ENCODE peak calls at places on chromosomes 7 and 10, in four cellular contexts. L, A, W and Q are unnamed samples.

GRCh38 chr10:77583527-77583926 is 54.1 kb downstream of the KCNMA1 start:
- DNase-seq in L (no peak), A (no peak), W (no peak), Q (no peak)

GRCh38 chr10:37856881-37857286 is 526 bp downstream of the ZNF248 start:
- DNase-seq in L (peak), A (no peak), W (peak), Q (peak)

GRCh38 chr7:131762753-131763152 is 206.3 kb upstream of the PODXL start:
- DNase-seq in L (no peak), A (no peak), W (no peak), Q (no peak)

GRCh38 chr10:111481271-111482073 is 404.6 kb downstream of the ADRA2A start:
- DNase-seq in L (no peak), A (no peak), W (no peak), Q (no peak)

GRCh38 chr7:42162560-42163325 is 74.3 kb downstream of the GLI3 start:
- DNase-seq in L (no peak), A (no peak), W (no peak), Q (no peak)

GRCh38 chr10:6068422-6068821 is 6.3 kb upstream of the IL2RA start:
- DNase-seq in L (no peak), A (no peak), W (no peak), Q (no peak)

GRCh38 chr10:3330687-3331086 is 158.1 kb upstream of the PITRM1 start:
- DNase-seq in L (no peak), A (no peak), W (no peak), Q (no peak)

GRCh38 chr10:24383681-24384106 is 174.8 kb downstream of the KIAA1217 start:
- DNase-seq in L (peak), A (peak), W (no peak), Q (peak)

GRCh38 chr10:132492323-132493035 is 45.1 kb upstream of the INPP5A start:
- DNase-seq in L (no peak), A (no peak), W (no peak), Q (no peak)

GRCh38 chr7:117113871-117114270 is 160.6 kb downstream of the ST7 start:
- DNase-seq in L (no peak), A (peak), W (no peak), Q (no peak)

GRCh38 chr7:157806711-157807110 is 469.9 kb downstream of the DNAJB6 start:
- DNase-seq in L (no peak), A (no peak), W (no peak), Q (no peak)

GRCh38 chr10:44960482-44961230 is 1.1 kb downstream of the RASSF4 start:
- DNase-seq in L (peak), A (no peak), W (no peak), Q (no peak)

GRCh38 chr7:15836041-15836440 is 149.6 kb upstream of the MEOX2 start:
- DNase-seq in L (no peak), A (no peak), W (no peak), Q (no peak)

GRCh38 chr7:30252885-30253795 is 31.3 kb upstream of the ZNRF2 start:
- DNase-seq in L (no peak), A (peak), W (no peak), Q (peak)

GRCh38 chr10:115953203-115953602 is 319.8 kb downstream of the GFRA1 start:
- DNase-seq in L (no peak), A (no peak), W (no peak), Q (no peak)

GRCh38 chr7:97835296-97836138 is 36.7 kb downstream of the ASNS start:
- DNase-seq in L (peak), A (peak), W (peak), Q (peak)

GRCh38 chr7:82122290-82122689 is 321.3 kb downstream of the CACNA2D1 start:
- DNase-seq in L (no peak), A (no peak), W (no peak), Q (no peak)

GRCh38 chr10:99435986-99436633 is 5.7 kb upstream of the GOT1 start:
- DNase-seq in L (peak), A (peak), W (no peak), Q (peak)

GRCh38 chr7:158460665-158461064 is 127.0 kb downstream of the PTPRN2 start:
- DNase-seq in L (no peak), A (no peak), W (no peak), Q (no peak)

GRCh38 chr7:40356312-40356711 is 221.5 kb downstream of the SUGCT start:
- DNase-seq in L (no peak), A (no peak), W (no peak), Q (peak)

GRCh38 chr10:127736915-127737562 is at the start of gene FOXI2:
- DNase-seq in L (no peak), A (no peak), W (no peak), Q (no peak)

GRCh38 chr7:115066050-115066449 is 144.2 kb downstream of the MDFIC start:
- DNase-seq in L (no peak), A (no peak), W (no peak), Q (no peak)

GRCh38 chr10:78764436-78764835 is 304.3 kb upstream of the ZMIZ1 start:
- DNase-seq in L (no peak), A (no peak), W (no peak), Q (no peak)